ENCODE peak calls at places on chromosomes 11 and 22, in ten cellular contexts. One of them, this sample, is unnamed.

GRCh38 chr11:104222464-104222863 is 58.5 kb upstream of the PDGFD start:
- DNase-seq in right lobe of liver: no peak
- DNase-seq in stomach: no peak
- DNase-seq in HCT116: no peak
- DNase-seq in A549: no peak
- DNase-seq in Peyer's patch: no peak
- DNase-seq in spleen: no peak
- DNase-seq in breast epithelium: no peak
- DNase-seq in adrenal gland: no peak
- DNase-seq in transverse colon: no peak
- DNase-seq in this sample: no peak

GRCh38 chr22:16958475-16958874 is 49.5 kb downstream of the GAB4 start:
- DNase-seq in Peyer's patch: no peak
- DNase-seq in breast epithelium: no peak
- DNase-seq in HCT116: no peak
- DNase-seq in stomach: no peak
- DNase-seq in adrenal gland: no peak
- DNase-seq in spleen: no peak
- DNase-seq in right lobe of liver: no peak
- DNase-seq in A549: no peak
- DNase-seq in transverse colon: no peak
- DNase-seq in this sample: no peak

GRCh38 chr22:33848251-33848650 is 72.0 kb downstream of the LARGE1 start:
- DNase-seq in right lobe of liver: no peak
- DNase-seq in transverse colon: no peak
- DNase-seq in spleen: no peak
- DNase-seq in Peyer's patch: no peak
- DNase-seq in stomach: no peak
- DNase-seq in adrenal gland: no peak
- DNase-seq in breast epithelium: no peak
- DNase-seq in HCT116: no peak
- DNase-seq in A549: no peak
- DNase-seq in this sample: no peak

GRCh38 chr22:30089655-30089974 is 9.4 kb downstream of the HORMAD2 start:
- DNase-seq in transverse colon: no peak
- DNase-seq in breast epithelium: no peak
- DNase-seq in Peyer's patch: no peak
- DNase-seq in spleen: no peak
- DNase-seq in right lobe of liver: no peak
- DNase-seq in HCT116: no peak
- DNase-seq in stomach: no peak
- DNase-seq in A549: no peak
- DNase-seq in adrenal gland: no peak
- DNase-seq in this sample: no peak

GRCh38 chr11:86063536-86063935 is 5.3 kb downstream of the PICALM start:
- DNase-seq in right lobe of liver: no peak
- DNase-seq in A549: no peak
- DNase-seq in breast epithelium: no peak
- DNase-seq in HCT116: no peak
- DNase-seq in adrenal gland: no peak
- DNase-seq in stomach: no peak
- DNase-seq in spleen: no peak
- DNase-seq in transverse colon: no peak
- DNase-seq in Peyer's patch: no peak
- DNase-seq in this sample: no peak

GRCh38 chr11:1777737-1778136 is 14.0 kb upstream of the CTSD start:
- DNase-seq in adrenal gland: no peak
- DNase-seq in A549: no peak
- DNase-seq in Peyer's patch: no peak
- DNase-seq in breast epithelium: no peak
- DNase-seq in stomach: no peak
- DNase-seq in HCT116: no peak
- DNase-seq in right lobe of liver: peak; percentile 28
- DNase-seq in spleen: no peak
- DNase-seq in transverse colon: no peak
- DNase-seq in this sample: no peak

GRCh38 chr11:20162824-20163777 is 2.8 kb upstream of the DBX1 start:
- DNase-seq in breast epithelium: no peak
- DNase-seq in Peyer's patch: no peak
- DNase-seq in stomach: no peak
- DNase-seq in transverse colon: no peak
- DNase-seq in right lobe of liver: peak; percentile 22
- DNase-seq in HCT116: no peak
- DNase-seq in spleen: no peak
- DNase-seq in A549: no peak
- DNase-seq in adrenal gland: no peak
- DNase-seq in this sample: no peak

GRCh38 chr11:57321388-57321995 is 3.3 kb downstream of the TNKS1BP1 start:
- DNase-seq in stomach: peak; percentile 51
- DNase-seq in breast epithelium: no peak
- DNase-seq in transverse colon: no peak
- DNase-seq in spleen: no peak
- DNase-seq in HCT116: no peak
- DNase-seq in A549: peak; percentile 53
- DNase-seq in adrenal gland: peak; percentile 62
- DNase-seq in right lobe of liver: peak; percentile 51
- DNase-seq in Peyer's patch: no peak
- DNase-seq in this sample: no peak

GRCh38 chr11:124796312-124796711 is 3.9 kb downstream of the MSANTD2 start:
- DNase-seq in transverse colon: no peak
- DNase-seq in stomach: no peak
- DNase-seq in Peyer's patch: no peak
- DNase-seq in adrenal gland: no peak
- DNase-seq in spleen: no peak
- DNase-seq in A549: no peak
- DNase-seq in HCT116: no peak
- DNase-seq in breast epithelium: no peak
- DNase-seq in right lobe of liver: no peak
- DNase-seq in this sample: no peak

GRCh38 chr11:13376838-13377237 is 86.2 kb downstream of the BTBD10 start:
- DNase-seq in transverse colon: no peak
- DNase-seq in HCT116: no peak
- DNase-seq in stomach: no peak
- DNase-seq in A549: no peak
- DNase-seq in Peyer's patch: no peak
- DNase-seq in breast epithelium: no peak
- DNase-seq in adrenal gland: no peak
- DNase-seq in right lobe of liver: no peak
- DNase-seq in spleen: no peak
- DNase-seq in this sample: no peak

GRCh38 chr11:130786987-130787688 is 129.1 kb downstream of the SNX19 start:
- DNase-seq in adrenal gland: no peak
- DNase-seq in breast epithelium: peak; percentile 47
- DNase-seq in right lobe of liver: no peak
- DNase-seq in A549: no peak
- DNase-seq in Peyer's patch: no peak
- DNase-seq in HCT116: no peak
- DNase-seq in spleen: no peak
- DNase-seq in transverse colon: no peak
- DNase-seq in stomach: no peak
- DNase-seq in this sample: peak; percentile 57

GRCh38 chr22:33210129-33210784 is 152.1 kb upstream of the SYN3 start:
- DNase-seq in breast epithelium: no peak
- DNase-seq in HCT116: no peak
- DNase-seq in adrenal gland: peak; percentile 53
- DNase-seq in A549: peak; percentile 24
- DNase-seq in Peyer's patch: no peak
- DNase-seq in transverse colon: peak; percentile 9
- DNase-seq in right lobe of liver: peak; percentile 18
- DNase-seq in spleen: no peak
- DNase-seq in stomach: no peak
- DNase-seq in this sample: peak; percentile 17

GRCh38 chr11:21552910-21553309 is 640.0 kb upstream of the ANO5 start:
- DNase-seq in right lobe of liver: no peak
- DNase-seq in Peyer's patch: no peak
- DNase-seq in HCT116: no peak
- DNase-seq in adrenal gland: no peak
- DNase-seq in stomach: no peak
- DNase-seq in spleen: no peak
- DNase-seq in breast epithelium: no peak
- DNase-seq in transverse colon: no peak
- DNase-seq in A549: no peak
- DNase-seq in this sample: no peak

GRCh38 chr22:33034753-33035152 is 23.4 kb downstream of the SYN3 start:
- DNase-seq in spleen: no peak
- DNase-seq in Peyer's patch: no peak
- DNase-seq in HCT116: no peak
- DNase-seq in adrenal gland: peak; percentile 70
- DNase-seq in A549: no peak
- DNase-seq in breast epithelium: no peak
- DNase-seq in stomach: peak; percentile 65
- DNase-seq in transverse colon: no peak
- DNase-seq in right lobe of liver: peak; percentile 63
- DNase-seq in this sample: no peak

GRCh38 chr11:17400048-17400775 is 11.8 kb upstream of the KCNJ11 start:
- DNase-seq in HCT116: no peak
- DNase-seq in spleen: peak; percentile 75
- DNase-seq in breast epithelium: no peak
- DNase-seq in stomach: no peak
- DNase-seq in right lobe of liver: peak; percentile 14
- DNase-seq in A549: no peak
- DNase-seq in Peyer's patch: no peak
- DNase-seq in transverse colon: no peak
- DNase-seq in adrenal gland: no peak
- DNase-seq in this sample: no peak

GRCh38 chr11:100851129-100851528 is 164.0 kb downstream of the ARHGAP42 start:
- DNase-seq in breast epithelium: no peak
- DNase-seq in stomach: no peak
- DNase-seq in right lobe of liver: no peak
- DNase-seq in spleen: no peak
- DNase-seq in Peyer's patch: no peak
- DNase-seq in adrenal gland: no peak
- DNase-seq in A549: no peak
- DNase-seq in transverse colon: no peak
- DNase-seq in HCT116: peak; percentile 41
- DNase-seq in this sample: no peak

GRCh38 chr11:130213143-130213978 is 53.8 kb downstream of the ST14 start:
- DNase-seq in Peyer's patch: peak; percentile 83
- DNase-seq in breast epithelium: peak; percentile 25
- DNase-seq in A549: peak; percentile 58
- DNase-seq in spleen: peak; percentile 95
- DNase-seq in right lobe of liver: peak; percentile 70
- DNase-seq in stomach: peak; percentile 74
- DNase-seq in adrenal gland: peak; percentile 72
- DNase-seq in HCT116: peak; percentile 3
- DNase-seq in transverse colon: peak; percentile 75
- DNase-seq in this sample: peak; percentile 73

GRCh38 chr11:125990244-125990643 is 44.4 kb downstream of the VSIG10L2 start:
- DNase-seq in transverse colon: no peak
- DNase-seq in spleen: no peak
- DNase-seq in HCT116: no peak
- DNase-seq in right lobe of liver: no peak
- DNase-seq in adrenal gland: no peak
- DNase-seq in A549: no peak
- DNase-seq in Peyer's patch: no peak
- DNase-seq in stomach: no peak
- DNase-seq in breast epithelium: no peak
- DNase-seq in this sample: peak; percentile 48

GRCh38 chr11:78417888-78418583 is 416 bp upstream of the GAB2 start:
- DNase-seq in stomach: peak; percentile 85
- DNase-seq in spleen: peak; percentile 96
- DNase-seq in transverse colon: peak; percentile 87
- DNase-seq in right lobe of liver: peak; percentile 87
- DNase-seq in A549: peak; percentile 64
- DNase-seq in breast epithelium: peak; percentile 66
- DNase-seq in HCT116: peak; percentile 32
- DNase-seq in adrenal gland: peak; percentile 89
- DNase-seq in Peyer's patch: peak; percentile 88
- DNase-seq in this sample: peak; percentile 78
- TF ChIP-seq POLR2A in stomach: no peak
- TF ChIP-seq POLR2A in spleen: peak; percentile 44
- TF ChIP-seq POLR2A in transverse colon: peak; percentile 52
- TF ChIP-seq POLR2A in right lobe of liver: peak; percentile 89
- TF ChIP-seq POLR2A in A549: peak; percentile 18
- TF ChIP-seq POLR2A in breast epithelium: peak; percentile 19
- TF ChIP-seq POLR2A in HCT116: no peak
- TF ChIP-seq POLR2A in adrenal gland: peak; percentile 75
- TF ChIP-seq POLR2A in Peyer's patch: peak; percentile 61
- TF ChIP-seq POLR2A in this sample: peak; percentile 73

DNA sequence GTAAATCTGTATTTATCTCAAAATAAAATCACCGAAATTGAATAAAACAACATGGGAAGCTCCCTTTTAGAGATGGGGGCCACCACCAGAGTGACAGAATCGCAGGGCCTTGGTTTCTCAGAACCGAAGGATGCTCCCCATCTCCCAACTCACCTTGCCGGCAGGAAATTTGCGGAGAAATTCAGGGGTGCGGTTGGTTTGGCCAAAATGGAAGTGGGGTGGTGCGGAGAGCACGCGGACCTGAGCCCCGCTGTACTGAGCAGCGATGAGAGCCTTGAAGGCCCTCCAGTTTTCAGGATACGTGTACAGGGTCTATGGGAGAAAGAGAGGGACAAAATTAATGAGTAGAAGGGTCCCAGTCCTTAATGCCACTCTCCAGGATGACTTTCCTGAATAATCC is 1.3 kb downstream of the EEF1G start:
- DNase-seq in Peyer's patch: peak; percentile 8
- DNase-seq in breast epithelium: no peak
- DNase-seq in transverse colon: no peak
- DNase-seq in spleen: peak; percentile 68
- DNase-seq in A549: no peak
- DNase-seq in stomach: no peak
- DNase-seq in HCT116: no peak
- DNase-seq in right lobe of liver: no peak
- DNase-seq in adrenal gland: no peak
- DNase-seq in this sample: no peak
- H3K4me3 ChIP-seq in Peyer's patch: peak overlapping the region; percentile 74
- H3K4me3 ChIP-seq in breast epithelium: peak overlapping the region; percentile 76
- H3K4me3 ChIP-seq in transverse colon: peak overlapping the region; percentile 52
- H3K4me3 ChIP-seq in spleen: peak overlapping the region; percentile 79
- H3K4me3 ChIP-seq in A549: peak overlapping the region; percentile 97
- H3K4me3 ChIP-seq in stomach: peak overlapping the region; percentile 79
- H3K4me3 ChIP-seq in HCT116: peak overlapping the region; percentile 99
- H3K4me3 ChIP-seq in right lobe of liver: peak overlapping the region; percentile 74
- H3K4me3 ChIP-seq in adrenal gland: no peak overlapping the region
- H3K4me3 ChIP-seq in this sample: no peak overlapping the region

DNA sequence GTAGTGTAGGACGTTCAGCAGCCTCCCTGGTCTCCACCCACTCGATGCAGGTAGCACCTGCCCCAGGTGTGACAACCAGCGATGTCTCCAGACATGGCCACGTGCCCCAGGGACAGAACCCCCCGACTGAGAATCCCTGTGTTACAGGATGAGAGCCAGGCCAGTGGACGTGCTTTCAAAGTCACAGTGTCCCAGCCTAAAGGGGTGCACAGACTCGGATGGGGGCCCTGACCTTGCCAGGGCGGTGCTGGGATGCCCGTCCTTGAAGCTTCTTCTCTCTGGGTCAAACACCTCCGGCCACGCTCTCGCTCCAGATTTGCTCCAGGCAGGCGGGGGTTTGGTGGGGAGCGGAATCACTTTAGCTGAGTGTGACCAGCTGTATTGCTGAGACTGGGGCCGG is 23.3 kb upstream of the GAL start:
- DNase-seq in Peyer's patch: no peak
- DNase-seq in HCT116: no peak
- DNase-seq in transverse colon: no peak
- DNase-seq in breast epithelium: no peak
- DNase-seq in right lobe of liver: no peak
- DNase-seq in spleen: peak; percentile 25
- DNase-seq in A549: no peak
- DNase-seq in adrenal gland: no peak
- DNase-seq in stomach: no peak
- DNase-seq in this sample: no peak
- TF ChIP-seq POLR2A in Peyer's patch: no peak
- TF ChIP-seq POLR2A in HCT116: no peak
- TF ChIP-seq POLR2A in transverse colon: no peak
- TF ChIP-seq POLR2A in breast epithelium: no peak
- TF ChIP-seq POLR2A in right lobe of liver: no peak
- TF ChIP-seq POLR2A in spleen: no peak
- TF ChIP-seq POLR2A in A549: no peak
- TF ChIP-seq POLR2A in adrenal gland: no peak
- TF ChIP-seq POLR2A in stomach: no peak
- TF ChIP-seq POLR2A in this sample: no peak

GRCh38 chr11:111097191-111097590 is 148.3 kb upstream of the POU2AF2 start:
- DNase-seq in HCT116: peak; percentile 3
- DNase-seq in right lobe of liver: peak; percentile 40
- DNase-seq in breast epithelium: peak; percentile 20
- DNase-seq in Peyer's patch: no peak
- DNase-seq in spleen: no peak
- DNase-seq in adrenal gland: peak; percentile 61
- DNase-seq in A549: no peak
- DNase-seq in stomach: peak; percentile 44
- DNase-seq in transverse colon: peak; percentile 11
- DNase-seq in this sample: peak; percentile 42
- H3K4me3 ChIP-seq in HCT116: no peak overlapping the region
- H3K4me3 ChIP-seq in right lobe of liver: peak overlapping the region; percentile 12
- H3K4me3 ChIP-seq in breast epithelium: peak overlapping the region; percentile 25
- H3K4me3 ChIP-seq in Peyer's patch: no peak overlapping the region
- H3K4me3 ChIP-seq in spleen: no peak overlapping the region
- H3K4me3 ChIP-seq in adrenal gland: no peak overlapping the region
- H3K4me3 ChIP-seq in A549: no peak overlapping the region
- H3K4me3 ChIP-seq in stomach: peak overlapping the region; percentile 27
- H3K4me3 ChIP-seq in transverse colon: no peak overlapping the region
- H3K4me3 ChIP-seq in this sample: no peak overlapping the region

This sample was measured in body of pancreas.